ENCODE peak calls at places on chromosomes 16 and 17, in nine cellular contexts. I is neural progenitor cell, U is sigmoid colon, P is upper lobe of right lung, T is AG04450, Y is stomach, W is PC-9, M is tibial artery, J is PC-3. N is an unnamed sample.

GRCh38 chr16:87463722-87464690 is 28.8 kb downstream of the ZCCHC14 start:
- DNase-seq in I (no peak), U (no peak), P (no peak), T (peak; percentile 54), Y (no peak), W (no peak), M (peak; percentile 66), J (peak; percentile 38), N (no peak)

GRCh38 chr17:48597775-48598631 is 4.4 kb upstream of the HOXB5 start:
- DNase-seq in I (peak; percentile 50), U (peak; percentile 93), P (no peak), T (no peak), Y (peak; percentile 47), W (no peak), M (peak; percentile 56), J (peak; percentile 67), N (no peak)

GRCh38 chr17:58338907-58339774 is 10.5 kb upstream of the TSPOAP1 start:
- DNase-seq in I (peak; percentile 26), U (peak; percentile 80), P (peak; percentile 85), T (peak; percentile 59), Y (no peak), W (no peak), M (peak; percentile 59), J (no peak), N (peak; percentile 74)

GRCh38 chr16:1150511-1150982 is 2.4 kb upstream of the CACNA1H start:
- DNase-seq in I (no peak), U (no peak), P (no peak), T (no peak), Y (no peak), W (no peak), M (no peak), J (peak; percentile 26), N (no peak)

GRCh38 chr16:55125818-55126385 is 195.2 kb downstream of the IRX5 start:
- DNase-seq in I (no peak), U (no peak), P (no peak), T (no peak), Y (no peak), W (no peak), M (no peak), J (no peak), N (no peak)

GRCh38 chr16:8866118-8866883 is 2.5 kb downstream of the CARHSP1 start:
- DNase-seq in I (peak; percentile 96), U (peak; percentile 89), P (no peak), T (no peak), Y (peak; percentile 49), W (no peak), M (peak; percentile 55), J (no peak), N (no peak)

GRCh38 chr16:86244936-86245335 is 265.4 kb upstream of the FOXF1 start:
- DNase-seq in I (no peak), U (no peak), P (no peak), T (no peak), Y (no peak), W (no peak), M (no peak), J (no peak), N (no peak)

GRCh38 chr17:8467527-8467926 is 31.8 kb downstream of the NDEL1 start:
- DNase-seq in I (no peak), U (no peak), P (no peak), T (no peak), Y (no peak), W (no peak), M (no peak), J (no peak), N (no peak)

GRCh38 chr17:59190806-59191205 is 19.0 kb upstream of the SMG8 start:
- DNase-seq in I (no peak), U (no peak), P (no peak), T (no peak), Y (no peak), W (no peak), M (no peak), J (no peak), N (no peak)

GRCh38 chr17:79650861-79651260 is 40.0 kb upstream of the RBFOX3 start:
- DNase-seq in I (no peak), U (peak; percentile 56), P (no peak), T (no peak), Y (peak; percentile 21), W (no peak), M (no peak), J (no peak), N (peak; percentile 6)
- TF ChIP-seq CTCF in I (no peak), U (no peak), P (no peak), T (no peak), Y (no peak), W (no peak), M (no peak), J (no peak), N (no peak)

GRCh38 chr17:44110011-44110686 is 13.3 kb downstream of the HDAC5 start:
- DNase-seq in I (no peak), U (no peak), P (no peak), T (no peak), Y (no peak), W (no peak), M (no peak), J (no peak), N (no peak)
- H3K27ac ChIP-seq in I (no peak overlapping the region), U (peak overlapping the region; percentile 95), P (peak overlapping the region; percentile 52), T (no peak overlapping the region), Y (peak overlapping the region; percentile 75), W (no peak overlapping the region), M (peak overlapping the region; percentile 84), J (no peak overlapping the region), N (peak overlapping the region; percentile 79)

DNA sequence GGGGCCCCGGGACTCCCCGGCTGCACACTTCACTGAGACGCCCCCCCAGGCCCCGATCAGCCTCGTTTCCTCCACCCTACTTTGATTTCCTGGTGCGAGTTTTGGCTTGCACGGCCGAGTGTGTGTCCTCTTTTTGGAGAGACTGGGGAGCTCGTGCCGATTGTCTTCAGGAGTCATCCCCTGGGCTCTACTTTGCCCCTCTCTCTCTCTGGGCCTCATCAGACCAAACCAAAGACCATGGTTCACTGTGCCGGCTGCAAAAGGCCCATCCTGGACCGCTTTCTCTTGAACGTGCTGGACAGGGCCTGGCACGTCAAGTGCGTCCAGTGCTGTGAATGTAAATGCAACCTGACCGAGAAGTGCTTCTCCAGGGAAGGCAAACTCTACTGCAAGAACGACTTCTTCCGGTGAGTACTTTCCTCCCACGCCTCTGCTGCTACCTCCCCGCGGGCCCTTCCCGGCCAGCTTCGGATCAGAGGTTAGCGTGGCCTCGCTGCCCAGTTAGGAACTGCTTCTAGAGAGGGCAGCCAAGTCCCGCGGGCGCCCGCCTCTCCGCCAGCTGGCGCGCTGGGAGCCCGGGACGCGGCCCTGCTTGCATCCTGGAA is 788 bp downstream of the LHX1 start:
- DNase-seq in I (peak; percentile 76), U (no peak), P (no peak), T (no peak), Y (no peak), W (peak; percentile 53), M (no peak), J (no peak), N (no peak)
- H3K4me3 ChIP-seq in I (no peak overlapping the region), U (no peak overlapping the region), P (no peak overlapping the region), T (no peak overlapping the region), Y (no peak overlapping the region), W (peak overlapping the region; percentile 82), M (no peak overlapping the region), J (no peak overlapping the region), N (no peak overlapping the region)

GRCh38 chr17:5361426-5361825 is 58.0 kb downstream of the NUP88 start:
- DNase-seq in I (no peak), U (no peak), P (no peak), T (no peak), Y (no peak), W (no peak), M (no peak), J (no peak), N (no peak)
- TF ChIP-seq CTCF in I (no peak), U (no peak), P (no peak), T (no peak), Y (no peak), W (no peak), M (no peak), J (no peak), N (no peak)

GRCh38 chr16:78606572-78606971 is 507.1 kb downstream of the WWOX start:
- DNase-seq in I (peak; percentile 55), U (no peak), P (no peak), T (no peak), Y (no peak), W (no peak), M (no peak), J (no peak), N (no peak)
- H3K27ac ChIP-seq in I (peak overlapping the region; percentile 17), U (no peak overlapping the region), P (no peak overlapping the region), T (no peak overlapping the region), Y (no peak overlapping the region), W (no peak overlapping the region), M (no peak overlapping the region), J (no peak overlapping the region), N (no peak overlapping the region)

GRCh38 chr17:46025510-46025909 is 26.5 kb downstream of the STH start:
- DNase-seq in I (no peak), U (no peak), P (no peak), T (no peak), Y (no peak), W (no peak), M (no peak), J (no peak), N (no peak)
- H3K4me3 ChIP-seq in I (no peak overlapping the region), U (no peak overlapping the region), P (no peak overlapping the region), T (no peak overlapping the region), Y (no peak overlapping the region), W (no peak overlapping the region), M (no peak overlapping the region), J (no peak overlapping the region), N (no peak overlapping the region)

GRCh38 chr16:14015948-14016347 is 55.2 kb upstream of the MRTFB start:
- DNase-seq in I (no peak), U (peak; percentile 73), P (no peak), T (peak; percentile 80), Y (no peak), W (no peak), M (peak; percentile 71), J (peak; percentile 65), N (no peak)
- TF ChIP-seq CTCF in I (no peak), U (no peak), P (peak; percentile 16), T (no peak), Y (no peak), W (no peak), M (no peak), J (no peak), N (no peak)

DNA sequence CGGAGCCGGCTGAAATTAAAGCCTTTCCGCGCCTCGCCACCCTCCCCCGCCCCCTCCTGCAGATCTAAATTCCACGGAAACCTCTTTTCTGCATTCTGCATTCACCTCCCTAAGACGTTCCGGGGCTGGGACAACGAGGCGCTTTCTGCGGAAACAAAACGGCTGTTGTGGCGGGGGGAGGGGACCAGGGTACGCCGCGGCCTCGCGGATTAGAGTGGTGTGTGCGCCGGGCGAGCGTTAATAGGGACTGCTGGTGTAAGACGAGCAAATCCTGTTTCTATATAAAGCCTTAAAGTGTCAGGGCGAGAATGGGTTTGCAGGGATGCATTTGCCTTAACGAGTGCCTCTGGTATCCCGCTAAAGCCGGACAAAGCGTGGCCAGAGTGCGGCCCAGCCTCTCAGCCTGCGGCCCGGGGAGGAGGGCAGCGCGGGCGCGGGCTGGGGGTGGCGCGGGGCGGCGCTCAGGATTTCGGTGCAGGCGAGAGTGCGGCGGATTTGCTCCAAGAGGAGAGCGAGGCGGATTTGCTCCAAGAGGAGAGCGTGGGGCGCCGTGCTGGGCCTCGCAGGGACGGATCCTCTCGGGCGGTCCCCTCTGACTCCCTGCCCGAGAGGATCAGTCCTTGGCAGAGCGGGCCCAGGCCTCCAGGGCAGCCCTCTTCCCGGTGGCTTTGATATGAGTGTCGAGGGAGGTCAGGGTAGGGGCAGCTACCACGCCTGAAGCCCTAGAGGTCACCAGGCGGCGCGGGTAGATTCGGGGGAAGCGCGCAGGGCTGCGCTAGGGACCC is 5.1 kb downstream of the BAHCC1 start:
- DNase-seq in I (peak; percentile 95), U (no peak), P (peak; percentile 78), T (no peak), Y (peak; percentile 56), W (peak; percentile 56), M (no peak), J (peak; percentile 58), N (peak; percentile 86)
- H3K27ac ChIP-seq in I (peak overlapping the region; percentile 96), U (peak overlapping the region; percentile 99), P (peak overlapping the region; percentile 95), T (peak overlapping the region; percentile 83), Y (peak overlapping the region; percentile 88), W (peak overlapping the region; percentile 54), M (peak overlapping the region; percentile 95), J (peak overlapping the region; percentile 51), N (peak overlapping the region; percentile 80)